ENCODE peak calls at places on chromosome 4, in nine cellular contexts. B is endothelial cell of umbilical vein, Z is upper lobe of right lung, D is thyroid gland, R is tibial artery, K is IMR-90, U is PC-3, A is tibial nerve, T is lung. S is an unnamed sample.

GRCh38 chr4:2962099-2962455 is 1.1 kb downstream of the NOP14 start:
- DNase-seq in B (peak; percentile 21), Z (no peak), D (no peak), R (no peak), K (no peak), U (no peak), A (no peak), T (no peak), S (no peak)

GRCh38 chr4:171719691-171720090 is 93.5 kb upstream of the GALNTL6 start:
- DNase-seq in B (no peak), Z (no peak), D (no peak), R (no peak), K (no peak), U (no peak), A (no peak), T (no peak), S (no peak)

GRCh38 chr4:173486714-173487392 is 43.2 kb downstream of the HAND2 start:
- DNase-seq in B (no peak), Z (no peak), D (no peak), R (no peak), K (no peak), U (no peak), A (no peak), T (no peak), S (no peak)

GRCh38 chr4:1395941-1396805 is 10.1 kb downstream of the NKX1-1 start:
- DNase-seq in B (no peak), Z (peak; percentile 35), D (no peak), R (no peak), K (no peak), U (no peak), A (no peak), T (no peak), S (no peak)

GRCh38 chr4:189912170-189912569 is 28.5 kb upstream of the FRG1 start:
- DNase-seq in B (no peak), Z (no peak), D (no peak), R (no peak), K (no peak), U (peak; percentile 4), A (no peak), T (no peak), S (no peak)

GRCh38 chr4:8905773-8906667 is 34.4 kb upstream of the HMX1 start:
- DNase-seq in B (no peak), Z (peak; percentile 53), D (no peak), R (peak; percentile 17), K (no peak), U (no peak), A (no peak), T (no peak), S (no peak)

GRCh38 chr4:108774809-108775530 is 12.1 kb upstream of the ETNPPL start:
- DNase-seq in B (peak; percentile 52), Z (peak; percentile 75), D (peak; percentile 85), R (no peak), K (no peak), U (no peak), A (no peak), T (peak; percentile 35), S (no peak)

GRCh38 chr4:173169428-173170209 is 1.0 kb downstream of the GALNT7 start:
- DNase-seq in B (peak; percentile 76), Z (peak; percentile 86), D (peak; percentile 69), R (peak; percentile 60), K (peak; percentile 62), U (peak; percentile 20), A (peak; percentile 28), T (peak; percentile 63), S (no peak)

GRCh38 chr4:184382189-184382846 is 92.0 kb downstream of the IRF2 start:
- DNase-seq in B (peak; percentile 44), Z (no peak), D (peak; percentile 42), R (no peak), K (no peak), U (no peak), A (no peak), T (no peak), S (no peak)

GRCh38 chr4:113971706-113972360 is 7.6 kb downstream of the ARSJ start:
- DNase-seq in B (peak; percentile 80), Z (no peak), D (no peak), R (no peak), K (peak; percentile 76), U (peak; percentile 69), A (no peak), T (no peak), S (no peak)

GRCh38 chr4:6194458-6195195 is 5.7 kb downstream of the JAKMIP1 start:
- DNase-seq in B (no peak), Z (no peak), D (no peak), R (peak; percentile 4), K (no peak), U (no peak), A (no peak), T (no peak), S (no peak)

GRCh38 chr4:155591201-155591600 is 75.4 kb upstream of the GUCY1A1 start:
- DNase-seq in B (no peak), Z (no peak), D (no peak), R (no peak), K (no peak), U (no peak), A (no peak), T (no peak), S (no peak)

GRCh38 chr4:3346146-3346545 is 53.3 kb downstream of the RGS12 start:
- DNase-seq in B (peak; percentile 75), Z (no peak), D (peak; percentile 34), R (peak; percentile 58), K (peak; percentile 84), U (peak; percentile 78), A (peak; percentile 88), T (peak; percentile 59), S (no peak)

GRCh38 chr4:150960079-150960478 is 55.0 kb downstream of the LRBA start:
- DNase-seq in B (peak; percentile 40), Z (no peak), D (no peak), R (no peak), K (peak; percentile 37), U (peak; percentile 61), A (no peak), T (no peak), S (no peak)

DNA sequence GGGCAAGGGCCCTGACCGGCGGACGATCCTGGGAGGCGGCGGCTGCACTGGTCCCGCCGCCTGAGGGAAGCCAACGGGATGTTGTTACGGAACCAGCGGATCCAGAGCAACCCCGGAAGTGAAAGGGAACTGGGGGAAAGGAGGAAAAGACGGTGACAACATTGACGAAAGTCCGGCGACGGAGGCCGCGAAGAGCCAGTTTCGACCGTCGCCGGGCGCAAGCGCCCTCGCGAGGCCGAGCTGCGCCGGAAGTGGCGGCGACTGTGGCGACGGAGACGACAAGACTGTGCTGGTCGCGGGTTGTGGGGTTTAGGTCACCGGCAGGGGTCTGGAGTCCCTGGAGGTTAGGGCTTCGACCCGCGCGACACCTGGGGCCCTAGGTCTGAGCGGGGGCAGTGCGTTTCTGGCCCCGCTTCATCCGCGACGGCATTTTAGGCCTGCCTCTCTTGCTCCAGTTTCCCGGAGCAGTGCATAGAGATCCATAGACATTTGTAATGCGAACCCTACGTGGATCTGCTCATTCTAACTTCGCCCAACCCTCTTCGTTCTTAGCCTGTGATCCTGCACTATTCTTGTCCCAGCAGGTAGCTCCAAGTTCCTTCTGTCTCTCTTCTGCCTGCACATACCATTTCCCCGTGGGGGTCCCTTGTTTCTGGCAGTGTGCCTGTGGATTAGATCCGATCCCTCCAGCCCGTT is at the start of gene BOD1L1:
- DNase-seq in B (peak; percentile 91), Z (peak; percentile 95), D (peak; percentile 89), R (peak; percentile 85), K (peak; percentile 89), U (peak; percentile 87), A (peak; percentile 84), T (peak; percentile 89), S (peak; percentile 88)
- TF ChIP-seq CTCF in B (peak; percentile 76), Z (peak; percentile 41), D (peak; percentile 39), R (peak; percentile 35), K (peak; percentile 53), U (peak; percentile 41), A (peak; percentile 23), T (no peak), S (no peak)

DNA sequence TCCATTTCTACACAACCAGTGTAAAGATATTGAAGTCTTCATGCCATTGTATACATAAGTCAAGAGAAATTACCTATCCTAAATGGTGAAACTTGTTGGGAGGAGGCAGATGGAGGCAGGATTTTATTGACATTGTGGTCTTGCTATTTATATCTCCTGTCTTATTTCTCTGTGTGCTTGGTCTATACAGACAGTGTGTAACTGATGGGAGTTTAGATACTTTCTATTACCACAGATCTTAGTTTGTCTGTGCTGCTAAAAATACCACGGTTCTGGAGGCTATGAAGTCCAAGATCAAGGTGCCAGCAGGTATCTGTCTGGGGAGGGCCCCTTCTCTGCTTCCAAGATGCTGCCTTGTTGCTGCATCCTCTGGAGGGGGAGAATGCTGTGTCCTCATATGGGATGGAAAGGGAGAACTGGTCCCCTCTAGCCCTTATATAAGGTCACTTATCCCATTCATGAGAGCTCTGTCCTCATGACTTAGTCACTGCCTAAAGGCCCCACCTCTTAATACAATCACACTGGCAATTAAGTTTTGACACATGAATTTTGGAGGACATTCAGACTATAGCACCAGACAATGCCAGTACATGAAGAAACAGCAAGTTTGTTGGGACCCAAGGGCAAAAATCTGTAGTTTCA is 62.4 kb downstream of the SYNPO2 start:
- DNase-seq in B (no peak), Z (no peak), D (no peak), R (no peak), K (no peak), U (no peak), A (no peak), T (no peak), S (no peak)
- H3K4me1 ChIP-seq in B (no peaks in the 10 kb centered on the region), Z (no peaks in the 10 kb centered on the region), D (no peaks in the 10 kb centered on the region), R (no peaks in the 10 kb centered on the region), K (no peaks in the 10 kb centered on the region), U (peaks cover 7% of the 10 kb centered on the region), A (peaks cover 15% of the 10 kb centered on the region), T (peaks cover 3% of the 10 kb centered on the region), S (no peaks in the 10 kb centered on the region)

GRCh38 chr4:78749972-78750727 is 26.0 kb upstream of the BMP2K start:
- DNase-seq in B (peak; percentile 60), Z (no peak), D (no peak), R (no peak), K (no peak), U (no peak), A (no peak), T (no peak), S (no peak)

GRCh38 chr4:78749258-78749971 is 26.7 kb upstream of the BMP2K start:
- DNase-seq in B (no peak), Z (no peak), D (no peak), R (no peak), K (no peak), U (no peak), A (no peak), T (no peak), S (no peak)

GRCh38 chr4:78753091-78753490 is 23.1 kb upstream of the BMP2K start:
- DNase-seq in B (no peak), Z (no peak), D (no peak), R (no peak), K (no peak), U (no peak), A (no peak), T (no peak), S (no peak)

GRCh38 chr4:78747328-78747946 is 28.7 kb upstream of the BMP2K start:
- DNase-seq in B (peak; percentile 65), Z (no peak), D (no peak), R (no peak), K (peak; percentile 92), U (no peak), A (no peak), T (no peak), S (no peak)

GRCh38 chr4:78748361-78748760 is 27.8 kb upstream of the BMP2K start:
- DNase-seq in B (no peak), Z (no peak), D (no peak), R (no peak), K (peak; percentile 58), U (no peak), A (no peak), T (no peak), S (no peak)
- H3K27me3 ChIP-seq in B (no peaks in the 10 kb centered on the region), Z (no peaks in the 10 kb centered on the region), D (no peaks in the 10 kb centered on the region), R (no peaks in the 10 kb centered on the region), K (no peaks in the 10 kb centered on the region), U (no peaks in the 10 kb centered on the region), A (no peaks in the 10 kb centered on the region), T (no peaks in the 10 kb centered on the region), S (no peaks in the 10 kb centered on the region)

GRCh38 chr4:26874110-26874509 is 13.5 kb downstream of the STIM2 start:
- DNase-seq in B (no peak), Z (no peak), D (no peak), R (no peak), K (no peak), U (no peak), A (no peak), T (no peak), S (no peak)
- TF ChIP-seq CTCF in B (no peak), Z (no peak), D (no peak), R (no peak), K (no peak), U (no peak), A (no peak), T (no peak), S (no peak)